ENCODE peak calls at places on chromosomes 2 and 18, in six cellular contexts. P is cardiac fibroblast; F is sciatic nerve; K is H54; C is stimulated activated CD4-positive, alpha-beta T cell treated with anti-CD3 and anti-CD28 coated beads, Interleukin-4, amount 100 ng/mL, for 4 hours; A is RWPE2. H is an unnamed sample.

GRCh38 chr18:41378628-41379027 is 576.4 kb upstream of the PIK3C3 start:
- DNase-seq in P (peak), F (no peak), K (no peak), C (no peak), A (no peak), H (no peak)

GRCh38 chr2:226159875-226160479 is 639.6 kb downstream of the IRS1 start:
- DNase-seq in P (no peak), F (no peak), K (no peak), C (no peak), A (no peak), H (no peak)

GRCh38 chr2:241993386-241994005 is 124.0 kb downstream of the RTP5 start:
- DNase-seq in P (no peak), F (peak), K (no peak), C (no peak), A (no peak), H (no peak)

GRCh38 chr2:26033270-26033768 is 565 bp upstream of the RAB10 start:
- DNase-seq in P (peak), F (no peak), K (peak), C (peak), A (peak), H (no peak)

GRCh38 chr18:64712035-64712434 is 563.1 kb upstream of the LINC00305 start:
- DNase-seq in P (no peak), F (no peak), K (no peak), C (no peak), A (no peak), H (no peak)

GRCh38 chr18:63249781-63250180 is 69.8 kb downstream of the BCL2 start:
- DNase-seq in P (no peak), F (no peak), K (no peak), C (no peak), A (no peak), H (no peak)

GRCh38 chr2:98036349-98037000 is 40.7 kb upstream of the TMEM131 start:
- DNase-seq in P (no peak), F (no peak), K (no peak), C (no peak), A (no peak), H (no peak)

GRCh38 chr18:36411745-36412168 is 114.2 kb downstream of the FHOD3 start:
- DNase-seq in P (peak), F (no peak), K (no peak), C (no peak), A (no peak), H (no peak)

GRCh38 chr2:240988571-240989271 is 9.7 kb upstream of the SNED1 start:
- DNase-seq in P (no peak), F (peak), K (no peak), C (no peak), A (peak), H (no peak)

GRCh38 chr2:17427401-17427800 is 90.8 kb downstream of the RAD51AP2 start:
- DNase-seq in P (no peak), F (no peak), K (no peak), C (no peak), A (no peak), H (no peak)

GRCh38 chr2:2613279-2614199 is 282.5 kb upstream of the MYT1L start:
- DNase-seq in P (peak), F (peak), K (peak), C (peak), A (peak), H (peak)

GRCh38 chr2:45614330-45614729 is 3.3 kb upstream of the SRBD1 start:
- DNase-seq in P (peak), F (no peak), K (no peak), C (no peak), A (no peak), H (no peak)

GRCh38 chr2:240225116-240225515 is 84.7 kb upstream of the OTOS start:
- DNase-seq in P (no peak), F (no peak), K (no peak), C (no peak), A (peak), H (no peak)

GRCh38 chr2:226045090-226045489 is 645.6 kb downstream of the NYAP2 start:
- DNase-seq in P (no peak), F (no peak), K (no peak), C (no peak), A (no peak), H (no peak)

GRCh38 chr18:59008302-59008974 is 131.2 kb upstream of the SEC11C start:
- DNase-seq in P (peak), F (no peak), K (peak), C (no peak), A (no peak), H (no peak)

GRCh38 chr2:108988796-108989713 is at the start of gene EDAR:
- DNase-seq in P (peak), F (no peak), K (no peak), C (peak), A (no peak), H (no peak)